ENCODE peak calls at places on chromosomes 16 and 17, in four cellular contexts. T, L, Z and V are unnamed samples.

GRCh38 chr17:73643012-73643845 is 1.0 kb downstream of the SDK2 start:
- DNase-seq in T (no peak), Z (no peak), L (no peak), V (peak; percentile 47)

GRCh38 chr17:32142857-32143524 is 689 bp downstream of the RHOT1 start:
- DNase-seq in L (no peak), T (peak; percentile 94), Z (peak; percentile 49), V (peak; percentile 74)

GRCh38 chr17:78985395-78985794 is 5.7 kb upstream of the LGALS3BP start:
- DNase-seq in Z (no peak), T (no peak), L (no peak), V (no peak)

GRCh38 chr17:3964203-3965122 is at the start of gene ATP2A3:
- DNase-seq in T (peak; percentile 76), L (no peak), Z (no peak), V (peak; percentile 52)

GRCh38 chr16:27405546-27406451 is 3.8 kb downstream of the IL21R start:
- DNase-seq in L (no peak), Z (no peak), T (no peak), V (no peak)

GRCh38 chr16:89471225-89471624 is 19.1 kb downstream of the ANKRD11 start:
- DNase-seq in L (no peak), T (no peak), Z (no peak), V (no peak)

GRCh38 chr16:12580809-12581208 is 222.9 kb downstream of the CPPED1 start:
- DNase-seq in Z (no peak), L (no peak), T (no peak), V (no peak)

GRCh38 chr16:87231295-87231694 is 85.9 kb downstream of the C16orf95 start:
- DNase-seq in Z (no peak), T (no peak), L (no peak), V (no peak)

GRCh38 chr17:42361781-42362186 is 26.5 kb downstream of the STAT3 start:
- DNase-seq in L (no peak), T (no peak), Z (peak; percentile 34), V (no peak)

GRCh38 chr17:10702574-10702973 is 5.2 kb downstream of the ADPRM start:
- DNase-seq in L (no peak), Z (no peak), T (peak; percentile 11), V (no peak)

GRCh38 chr17:10758062-10758461 is 28.2 kb upstream of the TMEM220 start:
- DNase-seq in Z (no peak), L (no peak), T (no peak), V (no peak)

GRCh38 chr17:79622201-79622601 is 11.3 kb upstream of the RBFOX3 start:
- DNase-seq in Z (no peak), L (no peak), T (no peak), V (peak; percentile 7)

GRCh38 chr17:16449121-16449570 is 33.8 kb downstream of the TRPV2 start:
- DNase-seq in L (no peak), T (no peak), Z (no peak), V (no peak)

GRCh38 chr17:81996757-81997441 is 19.5 kb downstream of the ASPSCR1 start:
- DNase-seq in L (no peak), Z (peak; percentile 73), T (no peak), V (peak; percentile 9)

GRCh38 chr16:86581458-86581857 is 3.1 kb downstream of the FOXL1 start:
- DNase-seq in L (no peak), Z (no peak), T (no peak), V (no peak)

GRCh38 chr16:81817296-81817695 is 38.2 kb downstream of the PLCG2 start:
- DNase-seq in L (no peak), Z (no peak), T (no peak), V (no peak)

GRCh38 chr17:64219571-64219970 is 43.5 kb downstream of the TEX2 start:
- DNase-seq in T (peak; percentile 39), Z (no peak), L (no peak), V (no peak)

GRCh38 chr17:55870044-55870443 is 119.2 kb downstream of the PCTP start:
- DNase-seq in L (no peak), T (no peak), Z (no peak), V (peak; percentile 17)

GRCh38 chr17:65660947-65661346 is 99.5 kb upstream of the AXIN2 start:
- DNase-seq in Z (no peak), T (peak; percentile 39), L (no peak), V (no peak)

GRCh38 chr17:80008383-80008840 is 27.3 kb downstream of the TBC1D16 start:
- DNase-seq in Z (peak; percentile 78), L (no peak), T (peak; percentile 89), V (peak; percentile 94)

GRCh38 chr17:76138234-76138895 is 2.7 kb downstream of the FOXJ1 start:
- DNase-seq in L (no peak), Z (peak; percentile 93), T (no peak), V (peak; percentile 31)

GRCh38 chr17:75536401-75536800 is 10.9 kb downstream of the LLGL2 start:
- DNase-seq in T (no peak), L (no peak), Z (no peak), V (no peak)

GRCh38 chr17:78558181-78558850 is 18.9 kb downstream of the DNAH17 start:
- DNase-seq in T (peak; percentile 67), L (no peak), Z (peak; percentile 89), V (no peak)

GRCh38 chr16:50025544-50025931 is 513 bp downstream of the CNEP1R1 start:
- DNase-seq in L (no peak), T (peak; percentile 36), Z (peak; percentile 23), V (no peak)

GRCh38 chr16:88922114-88922825 is 54.7 kb downstream of the CBFA2T3 start:
- DNase-seq in L (no peak), T (no peak), Z (no peak), V (peak; percentile 58)

GRCh38 chr16:30023586-30023985 is 588 bp downstream of the C16orf92 start:
- DNase-seq in Z (no peak), T (no peak), L (no peak), V (no peak)

GRCh38 chr17:46736100-46736499 is 82.4 kb downstream of the WNT3 start:
- DNase-seq in T (no peak), Z (no peak), L (peak; percentile 3), V (no peak)
- TF ChIP-seq CREM in T (no peak), Z (no peak), L (no peak), V (no peak)

GRCh38 chr17:48835971-48836370 is 5.1 kb downstream of the CALCOCO2 start:
- DNase-seq in L (no peak), T (no peak), Z (no peak), V (no peak)
- TF ChIP-seq ESRRA in L (no peak), T (no peak), Z (no peak), V (no peak)

DNA sequence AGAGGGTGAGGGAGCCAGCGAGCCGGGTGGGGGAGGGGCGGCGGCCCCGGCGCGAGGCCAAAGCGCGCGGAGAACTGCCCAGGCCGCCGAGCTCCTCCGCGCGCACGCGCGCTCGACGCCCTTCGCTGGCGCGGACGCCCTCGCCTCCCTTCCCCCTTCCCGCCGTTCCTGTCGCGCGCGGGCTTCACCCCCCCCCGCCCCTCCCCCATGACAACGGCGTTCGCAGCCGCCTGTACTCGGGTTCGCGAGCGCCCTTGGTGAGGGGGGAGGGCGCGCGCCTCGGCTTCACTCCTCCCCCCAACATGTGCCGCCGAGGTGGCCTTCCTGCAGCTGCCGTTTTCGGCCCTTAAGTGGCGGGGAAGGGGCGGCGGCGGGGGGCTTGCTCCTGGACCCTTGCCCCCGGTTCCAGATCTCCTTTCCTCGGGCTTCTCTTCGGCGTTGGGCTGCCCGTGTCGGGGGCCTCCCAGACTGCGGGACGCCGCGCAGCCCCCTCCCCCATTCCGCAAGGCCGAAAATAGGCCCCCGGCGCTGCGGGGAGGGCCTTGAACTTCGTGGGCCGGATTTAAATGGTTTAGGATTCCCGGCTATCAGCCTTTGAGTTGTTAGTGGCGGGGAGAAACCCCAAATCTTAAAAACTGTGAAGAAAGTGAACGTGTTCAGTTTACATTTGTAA is 548 bp downstream of the SRRM2 start:
- DNase-seq in L (no peak), Z (peak; percentile 56), T (peak; percentile 94), V (no peak)
- TF ChIP-seq CREM in L (no peak), Z (no peak), T (no peak), V (no peak)

GRCh38 chr16:84277244-84277823 is 17.3 kb upstream of the WFDC1 start:
- DNase-seq in T (peak; percentile 61), Z (peak; percentile 51), L (no peak), V (peak; percentile 83)
- TF ChIP-seq ESRRA in T (no peak), Z (no peak), L (no peak), V (no peak)

DNA sequence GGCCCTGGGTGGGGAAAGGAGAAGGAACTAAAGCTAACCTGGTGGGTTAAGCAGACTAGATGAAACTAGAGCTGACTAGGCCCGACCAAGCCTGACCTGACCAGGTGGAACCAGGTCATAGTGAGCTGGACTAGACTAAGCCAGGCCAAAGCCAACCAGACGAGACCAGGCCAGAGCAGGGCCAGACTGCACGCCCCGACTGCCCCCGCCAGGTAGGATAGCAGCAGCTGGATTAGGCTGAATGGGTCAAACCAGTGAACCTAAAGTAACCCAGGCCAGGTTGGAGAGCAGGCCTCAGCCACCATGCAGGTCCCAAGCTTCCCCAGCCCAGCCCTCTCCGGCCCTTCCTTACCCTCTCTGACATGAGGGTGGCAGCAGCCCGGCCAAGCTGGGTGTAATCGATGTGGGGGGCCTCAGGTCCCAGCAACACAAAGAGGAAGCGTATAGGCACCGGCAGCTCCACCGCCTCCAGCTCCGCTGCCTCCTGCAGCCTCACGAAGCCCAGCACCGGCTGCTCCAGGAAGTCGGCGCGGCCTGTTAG is 9.1 kb downstream of the SLC4A1 start:
- DNase-seq in Z (no peak), T (no peak), L (no peak), V (no peak)
- TF ChIP-seq CREM in Z (no peak), T (no peak), L (no peak), V (no peak)

DNA sequence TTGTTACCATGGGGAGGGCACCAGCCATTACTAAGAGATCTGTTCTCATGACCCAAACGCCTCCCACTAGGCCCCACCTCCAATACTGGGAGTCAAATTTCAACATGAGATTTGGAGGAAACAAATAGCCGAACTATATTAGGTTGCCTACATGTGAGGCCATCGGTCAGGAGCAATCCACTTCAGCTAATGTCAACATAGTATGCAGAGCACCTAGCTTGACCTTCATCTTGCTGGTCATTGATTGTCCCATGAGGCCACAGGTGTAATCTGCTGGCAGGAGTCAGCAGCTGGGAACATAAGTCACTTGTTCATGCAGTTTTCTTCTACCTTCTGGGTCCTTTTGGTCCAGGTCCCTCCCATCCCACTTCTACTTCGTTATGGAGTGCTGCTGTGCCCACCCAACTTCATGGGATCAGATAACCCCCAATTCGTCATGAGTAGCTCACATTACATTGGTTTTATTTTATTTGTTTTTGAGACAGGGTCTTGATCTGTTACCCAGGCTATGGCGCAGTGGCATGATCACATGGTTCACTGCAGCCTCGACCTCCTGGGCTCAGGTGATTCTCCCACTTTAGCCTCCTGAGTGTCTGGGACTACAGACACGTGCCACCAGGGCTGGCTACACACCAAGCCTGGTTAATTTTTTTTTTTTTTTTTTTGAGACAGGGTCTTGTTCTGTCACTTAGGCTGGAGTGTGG is 5.9 kb upstream of the KPNA2 start:
- DNase-seq in L (no peak), Z (peak; percentile 97), T (peak; percentile 43), V (no peak)
- TF ChIP-seq ESRRA in L (no peak), Z (peak; percentile 90), T (peak; percentile 89), V (no peak)

DNA sequence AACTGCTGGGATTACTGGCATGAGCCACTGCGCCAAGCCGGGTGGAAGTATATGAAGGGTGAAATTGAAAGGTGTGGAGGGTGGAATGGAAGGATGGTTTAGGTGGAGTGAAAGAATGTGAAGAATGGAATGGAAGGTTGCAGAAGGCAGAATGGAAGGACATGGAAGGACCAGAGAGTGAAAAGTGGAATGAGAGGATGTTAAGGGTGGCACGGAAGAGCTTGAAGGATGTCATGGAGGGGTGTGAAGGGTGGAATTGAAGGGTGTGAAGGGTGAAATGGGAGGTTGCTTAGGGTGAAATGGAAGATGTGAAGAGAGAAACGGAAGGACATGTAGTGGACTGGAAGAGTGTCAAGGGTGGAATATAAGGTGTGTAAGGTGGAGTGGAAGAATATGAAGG is 16.2 kb downstream of the MIS12 start:
- DNase-seq in L (no peak), T (no peak), Z (no peak), V (no peak)
- TF ChIP-seq CREM in L (no peak), T (no peak), Z (no peak), V (no peak)

GRCh38 chr16:55146939-55147338 is 177.1 kb upstream of the IRX6 start:
- DNase-seq in T (no peak), L (no peak), Z (no peak), V (no peak)
- TF ChIP-seq ESRRA in T (no peak), L (no peak), Z (no peak), V (no peak)